ENCODE peak calls at places on chromosomes 4 and X, in eight cellular contexts. P is mucosa of descending colon, R is kidney epithelial cell, I is type B pancreatic cell, B is BE2C, M is body of pancreas, U is prostate gland, T is colonic mucosa. D is an unnamed sample.

GRCh38 chrX:87975365-87975764 is 457.8 kb downstream of the KLHL4 start:
- DNase-seq in U (no peak), P (no peak), I (no peak), T (no peak), R (no peak), B (no peak), M (no peak), D (no peak)

GRCh38 chrX:858542-859078 is 228.0 kb downstream of the SHOX start:
- DNase-seq in P (no peak), I (no peak), M (no peak), T (no peak), R (no peak), B (no peak), U (no peak), D (no peak)

GRCh38 chrX:77434949-77435348 is 12.2 kb upstream of the FGF16 start:
- DNase-seq in P (no peak), I (no peak), R (no peak), M (no peak), T (no peak), U (no peak), B (no peak), D (no peak)

GRCh38 chrX:107102980-107103379 is 15.6 kb downstream of the RBM41 start:
- DNase-seq in T (no peak), I (no peak), M (no peak), U (no peak), R (no peak), B (no peak), P (no peak), D (no peak)

GRCh38 chr4:48127882-48128394 is 6.1 kb downstream of the TXK start:
- DNase-seq in I (no peak), M (peak), B (peak), R (peak), U (peak), P (peak), T (peak), D (no peak)

GRCh38 chr4:81519856-81520255 is 48.1 kb upstream of the RASGEF1B start:
- DNase-seq in R (no peak), T (no peak), P (no peak), M (no peak), I (no peak), U (no peak), B (no peak), D (no peak)

GRCh38 chr4:1976416-1977352 is 32.1 kb downstream of the NELFA start:
- DNase-seq in I (no peak), M (no peak), R (no peak), U (no peak), T (no peak), B (no peak), P (no peak), D (no peak)

GRCh38 chrX:1239681-1240142 is 27.3 kb upstream of the CRLF2 start:
- DNase-seq in M (peak), R (no peak), I (no peak), B (no peak), U (peak), T (peak), P (peak), D (no peak)

GRCh38 chr4:6991249-6991648 is 51.9 kb upstream of the TADA2B start:
- DNase-seq in U (no peak), M (no peak), I (peak), T (no peak), B (no peak), P (no peak), R (no peak), D (no peak)

DNA sequence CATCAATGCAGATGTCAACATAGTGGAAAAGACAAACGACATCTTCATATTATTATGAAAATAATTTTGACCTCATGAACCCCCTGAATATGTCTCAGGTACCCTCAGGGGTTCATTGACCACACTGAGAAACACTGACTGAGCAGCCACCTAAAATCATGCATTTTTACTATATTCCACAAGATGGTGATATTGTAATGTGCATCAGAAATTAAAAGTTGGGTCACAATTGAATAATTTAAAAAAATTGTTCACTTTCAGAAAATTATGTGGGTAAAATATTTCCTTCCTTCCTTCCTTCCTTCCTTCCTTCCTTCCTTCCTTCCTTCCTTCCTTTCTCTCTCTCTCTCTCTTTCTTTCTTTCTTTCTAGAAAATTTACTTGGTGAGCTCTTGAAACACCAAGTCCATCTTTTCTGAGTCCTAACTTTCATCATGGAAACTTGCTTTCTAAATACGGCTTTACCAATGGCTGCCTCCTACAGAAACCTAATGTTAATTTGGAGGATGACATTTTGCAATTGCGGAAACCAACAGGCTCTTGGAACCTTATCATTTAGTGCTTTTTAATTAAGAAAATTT is 103.6 kb downstream of the RTL3 start:
- DNase-seq in I (no peak), U (no peak), B (no peak), T (no peak), M (no peak), P (no peak), R (no peak), D (no peak)
- TF ChIP-seq CTCF in I (peak), U (peak), B (no peak), T (no peak), M (peak), P (no peak), R (no peak), D (no peak)

DNA sequence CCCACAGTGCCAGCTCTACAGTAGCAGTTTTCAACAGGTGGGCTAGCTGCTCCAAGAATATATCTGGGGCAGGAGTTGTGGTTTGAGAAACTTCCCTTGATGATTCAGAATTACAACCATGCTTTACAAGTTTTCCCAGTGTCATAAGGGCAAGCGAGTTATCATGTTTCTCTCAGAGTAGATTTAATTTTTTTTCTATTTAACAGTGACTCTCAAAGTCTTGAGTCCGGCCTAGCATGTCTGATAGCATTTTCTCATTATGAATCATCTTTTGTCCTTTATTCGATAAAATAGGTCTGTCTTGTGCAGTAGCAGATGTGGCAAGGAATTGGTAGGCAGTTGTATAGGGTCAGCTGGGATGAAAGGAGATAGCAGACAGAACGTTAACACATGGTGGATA is 62.2 kb upstream of the SPANXD start:
- DNase-seq in I (no peak), U (no peak), T (no peak), B (no peak), P (no peak), R (peak), M (no peak), D (no peak)
- TF ChIP-seq CTCF in I (no peak), U (no peak), T (no peak), B (no peak), P (no peak), R (no peak), M (no peak), D (no peak)

GRCh38 chr4:19262467-19262866 is 989.2 kb upstream of the SLIT2 start:
- DNase-seq in T (no peak), B (no peak), R (no peak), P (no peak), U (no peak), I (no peak), M (no peak), D (no peak)

DNA sequence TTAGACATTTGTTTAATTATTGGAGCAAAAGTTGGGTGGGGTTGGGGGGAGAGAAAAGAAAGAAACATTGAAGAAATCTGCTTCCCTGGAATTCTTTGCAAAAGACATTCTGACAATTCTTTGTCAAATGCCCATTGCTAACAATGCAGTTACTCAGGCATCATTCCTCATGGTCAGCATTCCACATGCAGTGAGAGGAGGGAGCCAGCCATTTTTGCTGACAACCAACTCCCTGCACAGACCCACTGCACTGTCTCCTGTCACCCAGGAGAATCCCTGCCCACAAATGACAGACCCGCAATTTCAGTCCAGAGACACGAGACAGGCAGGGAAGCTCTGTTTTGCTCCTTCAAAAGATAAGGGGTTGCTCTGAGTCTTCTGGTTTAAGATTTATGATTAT is 985.1 kb upstream of the SLIT2 start:
- DNase-seq in R (no peak), M (no peak), T (no peak), B (no peak), I (no peak), P (no peak), U (no peak), D (no peak)
- TF ChIP-seq CTCF in R (no peak), M (no peak), T (no peak), B (no peak), I (no peak), P (no peak), U (no peak), D (no peak)

GRCh38 chr4:117873779-117874178 is 160.5 kb upstream of the NDST3 start:
- DNase-seq in B (no peak), T (no peak), I (no peak), U (no peak), P (no peak), M (no peak), R (no peak), D (no peak)

DNA sequence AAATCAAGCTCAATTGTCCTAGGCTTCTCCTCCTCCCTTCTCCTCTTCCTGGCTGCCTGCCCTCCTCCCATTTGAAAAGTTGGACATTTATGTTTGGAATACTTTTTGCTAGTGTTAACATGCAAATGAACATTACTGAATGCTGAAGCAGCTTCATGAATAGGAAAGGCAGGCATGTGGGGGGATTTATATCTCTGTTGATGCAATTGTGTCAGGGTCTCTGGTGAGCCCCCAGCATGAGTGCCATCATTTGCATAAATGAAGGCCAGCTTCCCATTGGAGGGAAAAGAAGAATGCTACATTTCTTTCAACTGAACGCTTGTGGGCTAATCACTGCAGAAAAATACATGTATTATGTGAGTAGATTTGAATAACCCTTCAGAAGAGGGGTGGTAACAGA is 160.0 kb upstream of the NDST3 start:
- DNase-seq in B (no peak), P (no peak), I (no peak), T (no peak), R (no peak), U (no peak), M (no peak), D (no peak)
- TF ChIP-seq CTCF in B (no peak), P (no peak), I (no peak), T (no peak), R (no peak), U (no peak), M (no peak), D (no peak)

GRCh38 chrX:68731254-68731653 is 83.8 kb downstream of the STARD8 start:
- DNase-seq in B (no peak), M (no peak), P (no peak), U (no peak), I (no peak), T (no peak), R (no peak), D (no peak)
- TF ChIP-seq CTCF in B (no peak), M (no peak), P (no peak), U (no peak), I (no peak), T (no peak), R (no peak), D (no peak)